ENCODE peak calls at places on chromosomes 4 and X, in seven cellular contexts. I, K, A, E, J, X and S are unnamed samples.

GRCh38 chrX:140580478-140580877 is 75.6 kb upstream of the SOX3 start:
- DNase-seq in I (no peak), K (no peak), A (no peak), E (no peak), J (no peak), X (no peak), S (no peak)

GRCh38 chr4:104549736-104550135 is 55.0 kb upstream of the CXXC4 start:
- DNase-seq in I (no peak), K (no peak), A (no peak), E (no peak), J (no peak), X (no peak), S (no peak)

GRCh38 chrX:153724252-153725038 is at the start of the genes ABCD1 and BCAP31:
- DNase-seq in I (peak), K (peak), A (peak), E (peak), J (peak), X (peak), S (peak)

GRCh38 chr4:76526585-76526990 is 91.6 kb downstream of the SHROOM3 start:
- DNase-seq in I (no peak), K (peak), A (no peak), E (peak), J (no peak), X (no peak), S (no peak)

GRCh38 chr4:4200624-4201023 is 26.1 kb downstream of the OTOP1 start:
- DNase-seq in I (no peak), K (no peak), A (no peak), E (no peak), J (no peak), X (no peak), S (no peak)

GRCh38 chr4:185532327-185532726 is 3.0 kb downstream of the PDLIM3 start:
- DNase-seq in I (no peak), K (no peak), A (no peak), E (no peak), J (no peak), X (no peak), S (no peak)

GRCh38 chr4:128871948-128872347 is 62.4 kb downstream of the JADE1 start:
- DNase-seq in I (no peak), K (no peak), A (no peak), E (no peak), J (peak), X (no peak), S (peak)

GRCh38 chrX:27808226-27808625 is 436 bp downstream of the MAGEB10 start:
- DNase-seq in I (no peak), K (no peak), A (no peak), E (no peak), J (no peak), X (no peak), S (no peak)

GRCh38 chrX:17035111-17035510 is 88.7 kb downstream of the REPS2 start:
- DNase-seq in I (no peak), K (no peak), A (no peak), E (no peak), J (no peak), X (no peak), S (no peak)